ENCODE peak calls at places on chromosomes 7 and 10, in seven cellular contexts. B is sigmoid colon, U is HCT116, C is GM12892, T is breast epithelium, L is GM23338, G is stomach. S is an unnamed sample.
A peak's percentile ranks its signal among the peaks of the same experiment; 100 is the strongest.

GRCh38 chr10:132909491-132910071 is 32.8 kb downstream of the CFAP46 start:
- DNase-seq in B (peak; percentile 59), U (no peak), C (no peak), T (peak; percentile 25), L (no peak), G (no peak), S (no peak)

GRCh38 chr10:23338155-23338828 is 6.3 kb downstream of the C10orf67 start:
- DNase-seq in B (no peak), U (peak; percentile 27), C (no peak), T (no peak), L (peak; percentile 70), G (no peak), S (peak; percentile 86)

GRCh38 chr10:77195101-77195500 is 442.5 kb downstream of the KCNMA1 start:
- DNase-seq in B (peak; percentile 91), U (no peak), C (no peak), T (no peak), L (no peak), G (no peak), S (no peak)

GRCh38 chr10:8053446-8054242 is 844 bp upstream of the GATA3 start:
- DNase-seq in B (no peak), U (peak; percentile 55), C (peak; percentile 94), T (peak; percentile 93), L (peak; percentile 95), G (peak; percentile 86), S (no peak)

GRCh38 chr7:87506243-87507180 is 31.0 kb upstream of the ABCB4 start:
- DNase-seq in B (no peak), U (peak; percentile 15), C (no peak), T (no peak), L (no peak), G (no peak), S (no peak)

GRCh38 chr10:112229901-112230300 is 46.3 kb upstream of the GPAM start:
- DNase-seq in B (no peak), U (no peak), C (no peak), T (no peak), L (no peak), G (no peak), S (no peak)

GRCh38 chr7:136183981-136184380 is 206.8 kb upstream of the MTPN start:
- DNase-seq in B (no peak), U (no peak), C (no peak), T (no peak), L (peak; percentile 66), G (no peak), S (no peak)

GRCh38 chr10:123726826-123727225 is 60.7 kb downstream of the GPR26 start:
- DNase-seq in B (no peak), U (no peak), C (no peak), T (no peak), L (no peak), G (no peak), S (no peak)

GRCh38 chr7:99109108-99110051 is 34.5 kb downstream of the SMURF1 start:
- DNase-seq in B (no peak), U (no peak), C (no peak), T (no peak), L (no peak), G (no peak), S (no peak)

GRCh38 chr10:96610817-96611216 is 24.0 kb upstream of the TM9SF3 start:
- DNase-seq in B (no peak), U (no peak), C (no peak), T (no peak), L (no peak), G (peak; percentile 72), S (no peak)

GRCh38 chr7:52956379-52956915 is 79.0 kb upstream of the POM121L12 start:
- DNase-seq in B (no peak), U (no peak), C (no peak), T (no peak), L (peak; percentile 16), G (no peak), S (no peak)

GRCh38 chr10:16965740-16966447 is 148.7 kb upstream of the RSU1 start:
- DNase-seq in B (peak; percentile 73), U (peak; percentile 72), C (no peak), T (no peak), L (peak; percentile 43), G (no peak), S (no peak)

GRCh38 chr7:19145429-19146201 is 394 bp upstream of the FERD3L start:
- DNase-seq in B (no peak), U (no peak), C (no peak), T (no peak), L (peak; percentile 84), G (no peak), S (no peak)

DNA sequence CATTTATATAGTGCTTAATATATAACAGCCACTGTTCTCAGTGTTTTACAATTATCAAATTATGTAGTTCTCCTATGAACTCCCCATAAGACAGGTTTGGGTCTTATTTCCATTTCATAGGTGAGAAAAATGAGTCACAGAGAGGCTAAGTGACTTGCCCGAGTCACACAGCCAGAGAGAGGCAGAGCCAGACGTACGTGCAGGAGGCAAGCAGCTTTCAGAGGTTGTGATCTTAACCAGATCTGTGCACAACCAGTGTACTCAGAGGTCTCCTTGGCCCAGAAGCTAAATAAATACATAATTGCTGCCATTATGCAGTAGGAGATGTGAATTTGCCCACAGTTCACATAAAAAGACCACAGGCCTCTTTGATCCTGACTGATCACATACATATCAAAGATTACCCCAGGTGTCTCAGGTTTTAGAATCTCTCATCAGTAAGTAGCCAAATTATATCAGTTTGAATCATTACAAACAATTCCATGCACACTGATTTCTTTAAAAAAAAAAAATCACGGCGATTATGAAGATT is 304.7 kb upstream of the AOAH start:
- DNase-seq in B (no peak), U (peak; percentile 24), C (no peak), T (no peak), L (no peak), G (no peak), S (no peak)
- TF ChIP-seq POLR2AphosphoS5 in B (no peak), U (no peak), C (no peak), T (no peak), L (no peak), G (no peak), S (no peak)

DNA sequence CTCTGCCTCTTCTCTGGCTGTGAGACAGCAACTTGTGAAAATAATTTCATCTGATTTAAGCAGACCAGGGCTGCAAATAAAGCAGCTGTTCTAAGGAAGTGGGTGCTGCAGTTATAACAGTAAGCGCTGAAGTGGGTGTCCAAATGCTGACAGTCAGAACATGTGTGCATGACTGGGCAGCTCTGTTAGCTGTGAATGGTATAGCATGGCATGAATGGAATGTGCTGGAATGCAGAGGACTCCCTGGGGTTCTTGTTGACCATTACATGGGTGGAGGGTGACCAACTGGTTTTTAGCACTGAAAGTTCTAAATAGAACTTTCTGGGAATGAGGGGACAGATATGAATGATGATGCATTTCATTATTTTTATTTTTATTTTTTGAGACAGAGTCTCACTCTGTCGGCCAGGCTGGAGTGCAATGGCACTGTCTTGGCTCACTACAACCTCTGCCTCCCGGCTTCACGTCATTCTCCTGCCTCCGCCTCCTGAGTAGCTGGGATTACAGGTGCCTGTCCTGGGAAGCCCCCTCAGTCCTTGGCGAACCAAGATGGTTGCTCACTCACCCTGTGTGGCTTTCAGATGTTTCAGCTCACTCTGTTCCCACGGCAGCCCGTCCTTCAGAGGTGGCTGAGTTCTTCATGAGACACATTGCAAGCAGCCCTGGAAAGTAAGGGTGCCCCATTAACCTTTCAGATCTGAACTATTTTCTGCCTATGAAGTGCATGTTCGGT is 319.8 kb upstream of the PHYHIPL start:
- DNase-seq in B (no peak), U (peak; percentile 24), C (no peak), T (no peak), L (peak; percentile 48), G (no peak), S (peak; percentile 90)
- TF ChIP-seq POLR2AphosphoS5 in B (no peak), U (no peak), C (no peak), T (no peak), L (no peak), G (no peak), S (no peak)

GRCh38 chr10:79223346-79224048 is 123.8 kb upstream of the PPIF start:
- DNase-seq in B (peak; percentile 96), U (no peak), C (no peak), T (no peak), L (peak; percentile 46), G (peak; percentile 37), S (no peak)
- TF ChIP-seq POLR2AphosphoS5 in B (peak; percentile 87), U (no peak), C (no peak), T (no peak), L (no peak), G (peak; percentile 65), S (peak; percentile 85)

DNA sequence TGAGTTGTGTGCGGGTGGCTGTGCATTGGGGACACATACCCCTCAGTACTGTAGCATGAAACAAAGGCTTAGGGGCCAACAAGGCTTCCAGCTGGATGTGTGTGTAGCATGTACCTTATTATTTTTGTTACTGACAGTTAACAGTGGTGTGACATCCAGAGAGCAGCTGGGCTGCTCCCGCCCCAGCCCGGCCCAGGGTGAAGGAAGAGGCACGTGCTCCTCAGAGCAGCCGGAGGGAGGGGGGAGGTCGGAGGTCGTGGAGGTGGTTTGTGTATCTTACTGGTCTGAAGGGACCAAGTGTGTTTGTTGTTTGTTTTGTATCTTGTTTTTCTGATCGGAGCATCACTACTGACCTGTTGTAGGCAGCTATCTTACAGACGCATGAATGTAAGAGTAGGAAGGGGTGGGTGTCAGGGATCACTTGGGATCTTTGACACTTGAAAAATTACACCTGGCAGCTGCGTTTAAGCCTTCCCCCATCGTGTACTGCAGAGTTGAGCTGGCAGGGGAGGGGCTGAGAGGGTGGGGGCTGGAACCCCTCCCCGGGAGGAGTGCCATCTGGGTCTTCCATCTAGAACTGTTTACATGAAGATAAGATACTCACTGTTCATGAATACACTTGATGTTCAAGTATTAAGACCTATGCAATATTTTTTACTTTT is 1.8 kb downstream of the DDIT4 start:
- DNase-seq in B (no peak), U (no peak), C (no peak), T (no peak), L (peak; percentile 15), G (no peak), S (no peak)
- TF ChIP-seq POLR2AphosphoS5 in B (no peak), U (peak; percentile 75), C (no peak), T (no peak), L (no peak), G (no peak), S (peak; percentile 4)

GRCh38 chr7:100886142-100886935 is 3.2 kb downstream of the UFSP1 start:
- DNase-seq in B (no peak), U (no peak), C (no peak), T (no peak), L (no peak), G (no peak), S (no peak)
- TF ChIP-seq POLR2AphosphoS5 in B (no peak), U (no peak), C (no peak), T (no peak), L (peak; percentile 14), G (no peak), S (no peak)

GRCh38 chr10:102643346-102644065 is 773 bp upstream of the TRIM8 start:
- DNase-seq in B (peak; percentile 89), U (peak; percentile 38), C (no peak), T (no peak), L (peak; percentile 76), G (peak; percentile 65), S (no peak)
- TF ChIP-seq POLR2AphosphoS5 in B (peak; percentile 65), U (peak; percentile 86), C (no peak), T (peak; percentile 13), L (peak; percentile 23), G (no peak), S (peak; percentile 61)

DNA sequence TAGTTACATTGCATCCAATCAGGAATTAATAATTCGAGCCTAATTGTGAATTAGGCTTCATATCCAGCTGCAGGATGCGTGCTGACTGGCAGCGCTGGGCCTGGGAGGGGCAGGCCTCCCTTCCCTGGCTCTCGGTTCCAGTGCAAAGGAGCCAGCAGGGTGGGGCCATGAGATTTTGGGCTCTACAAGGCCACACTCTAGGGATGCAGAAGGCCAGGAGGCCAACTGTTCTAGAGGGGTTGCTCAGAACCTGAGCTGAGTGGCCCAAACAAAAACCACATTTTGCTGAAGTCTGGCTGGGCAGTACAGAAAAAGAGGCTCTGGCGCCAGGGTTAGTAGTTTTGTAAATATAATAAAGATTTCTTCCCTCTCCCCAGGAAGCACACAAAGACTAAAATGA is 72.3 kb downstream of the CLEC2L start:
- DNase-seq in B (no peak), U (no peak), C (no peak), T (no peak), L (no peak), G (peak; percentile 23), S (no peak)
- TF ChIP-seq POLR2AphosphoS5 in B (no peak), U (no peak), C (no peak), T (no peak), L (no peak), G (no peak), S (no peak)

S was measured in esophagus muscularis mucosa.